ENCODE peak calls at places on chromosomes 11 and 22, in four cellular contexts. P is K562, F is HepG2, U is HCT116. K is an unnamed sample.

GRCh38 chr11:47477323-47477722 is 28.4 kb upstream of the RAPSN start:
- DNase-seq in P (no peak), F (no peak), U (no peak), K (no peak)

GRCh38 chr11:58968251-58968711 is 29.0 kb downstream of the GLYATL1 start:
- DNase-seq in P (no peak), F (no peak), U (no peak), K (no peak)

GRCh38 chr11:45005106-45005505 is 54.4 kb upstream of the TP53I11 start:
- DNase-seq in P (no peak), F (no peak), U (no peak), K (no peak)

GRCh38 chr11:40314327-40314726 is 1145.1 kb downstream of the LRRC4C start:
- DNase-seq in P (no peak), F (no peak), U (no peak), K (no peak)

GRCh38 chr11:70883973-70884688 is 368.2 kb downstream of the SHANK2 start:
- DNase-seq in P (no peak), F (no peak), U (no peak), K (no peak)

GRCh38 chr11:94885133-94885532 is 88.2 kb downstream of the CWC15 start:
- DNase-seq in P (no peak), F (no peak), U (no peak), K (no peak)

GRCh38 chr11:1758611-1759150 is 5.0 kb downstream of the CTSD start:
- DNase-seq in P (no peak), F (no peak), U (no peak), K (no peak)

GRCh38 chr11:65412271-65413076 is 10.1 kb upstream of the NEAT1 start:
- DNase-seq in P (no peak), F (no peak), U (no peak), K (no peak)

GRCh38 chr22:28822930-28823481 is 22.6 kb upstream of the XBP1 start:
- DNase-seq in P (no peak), F (peak; percentile 73), U (no peak), K (no peak)

GRCh38 chr11:106077609-106078517 is at the start of gene AASDHPPT:
- DNase-seq in P (peak; percentile 54), F (peak; percentile 46), U (peak; percentile 12), K (peak; percentile 20)

GRCh38 chr22:37080838-37081237 is 28.7 kb downstream of the TMPRSS6 start:
- DNase-seq in P (no peak), F (no peak), U (no peak), K (no peak)

GRCh38 chr11:85752201-85752889 is 58.6 kb downstream of the SYTL2 start:
- DNase-seq in P (no peak), F (no peak), U (no peak), K (no peak)

GRCh38 chr11:61507962-61508824 is at the start of gene LRRC10B:
- DNase-seq in P (peak; percentile 31), F (no peak), U (peak; percentile 52), K (no peak)

GRCh38 chr11:78562398-78562797 is 12.3 kb downstream of the NARS2 start:
- DNase-seq in P (no peak), F (no peak), U (no peak), K (no peak)

GRCh38 chr11:112396092-112396491 is 135.4 kb upstream of the PLET1 start:
- DNase-seq in P (no peak), F (no peak), U (no peak), K (no peak)

GRCh38 chr11:26916805-26917204 is 77.1 kb upstream of the FIBIN start:
- DNase-seq in P (no peak), F (no peak), U (no peak), K (no peak)

GRCh38 chr22:29840498-29840897 is 2.4 kb upstream of the ASCC2 start:
- DNase-seq in P (peak; percentile 61), F (no peak), U (no peak), K (no peak)
- TF ChIP-seq POLR2AphosphoS5 in P (peak; percentile 34), F (no peak), U (no peak), K (no peak)

GRCh38 chr11:111362887-111363411 is 16.1 kb downstream of the POU2AF1 start:
- DNase-seq in P (no peak), F (no peak), U (no peak), K (no peak)

GRCh38 chr11:111361874-111362273 is 17.2 kb downstream of the POU2AF1 start:
- DNase-seq in P (no peak), F (no peak), U (no peak), K (no peak)

GRCh38 chr11:111359223-111360149 is 19.6 kb downstream of the POU2AF1 start:
- DNase-seq in P (no peak), F (peak; percentile 74), U (no peak), K (no peak)

GRCh38 chr11:111360150-111361043 is 18.7 kb downstream of the POU2AF1 start:
- DNase-seq in P (no peak), F (peak; percentile 99), U (no peak), K (no peak)

DNA sequence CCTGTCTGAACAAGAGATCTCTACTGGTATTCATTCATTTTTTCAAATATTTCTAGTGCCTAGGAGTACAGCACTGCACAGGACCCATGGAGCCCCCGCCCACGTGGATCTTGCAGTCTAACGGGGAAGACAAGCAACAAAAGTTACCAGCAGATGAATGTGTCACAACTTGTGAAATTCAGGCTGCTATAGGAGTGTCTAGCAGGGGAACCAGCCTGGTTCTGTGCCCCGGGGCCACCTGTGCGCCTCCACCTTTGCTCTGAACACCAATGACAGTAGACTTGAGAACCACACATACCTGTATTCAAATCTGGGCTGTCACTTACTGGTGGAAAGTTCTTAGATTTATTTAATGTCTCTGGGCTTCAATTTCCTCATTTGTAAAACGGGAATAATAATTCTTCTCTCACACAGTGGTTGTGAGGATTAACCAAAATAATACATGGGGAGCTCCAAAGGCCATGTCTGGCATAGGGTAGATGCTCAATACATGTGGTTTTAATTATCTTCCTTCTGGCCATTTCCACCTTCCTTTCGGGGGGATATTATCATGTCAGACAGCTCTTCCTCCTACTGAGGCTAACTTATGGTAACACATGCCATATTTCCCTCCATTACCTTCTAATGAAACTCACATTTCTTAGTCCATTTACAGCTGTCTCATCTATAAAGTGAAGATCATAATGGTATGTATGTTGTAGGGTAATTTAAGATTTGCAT is 17.8 kb downstream of the POU2AF1 start:
- DNase-seq in P (no peak), F (no peak), U (no peak), K (no peak)
- H3K4me1 ChIP-seq in P (no peaks in the 10 kb centered on the region), F (peaks cover 100% of the 10 kb centered on the region), U (no peaks in the 10 kb centered on the region), K (no peaks in the 10 kb centered on the region)

DNA sequence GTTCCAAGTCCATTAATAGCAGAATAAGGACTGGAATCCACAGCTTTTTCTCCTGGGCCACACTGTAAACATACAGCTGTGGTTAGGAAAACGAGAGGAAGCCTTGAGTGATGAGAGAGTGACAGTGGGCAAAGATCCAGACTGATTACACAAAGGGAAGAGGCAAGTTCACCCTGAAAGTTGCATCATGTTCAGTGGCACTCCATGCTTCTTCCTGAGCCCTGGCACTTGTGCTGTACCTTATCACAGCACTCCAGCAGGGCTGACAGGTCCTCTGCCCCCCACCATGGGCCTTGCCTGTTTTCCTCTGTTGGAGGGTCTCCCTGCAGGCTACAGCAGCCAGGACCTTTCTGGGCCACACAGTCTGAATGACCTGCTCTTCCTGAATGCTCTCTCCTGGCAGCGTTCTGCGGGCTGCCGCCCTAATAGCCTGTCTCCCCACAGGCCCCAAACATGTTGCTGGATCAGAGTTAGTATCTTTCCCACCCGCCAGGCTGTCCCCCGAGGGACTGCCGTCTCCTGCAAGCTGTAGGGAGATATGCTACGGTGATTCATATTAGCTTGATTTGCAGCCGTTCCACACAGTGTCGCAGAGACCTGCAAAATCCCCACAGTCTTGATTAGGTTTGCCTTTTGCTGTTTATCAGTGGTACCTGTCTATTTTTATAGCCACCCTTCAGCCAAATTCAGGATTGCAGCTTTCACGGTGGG is 60.2 kb downstream of the NTM start:
- DNase-seq in P (no peak), F (no peak), U (no peak), K (no peak)
- TF ChIP-seq TCF7L2 in P (no peak), F (no peak), U (no peak), K (no peak)

GRCh38 chr11:68959465-68960298 is 21.1 kb downstream of the MRGPRD start:
- DNase-seq in P (no peak), F (no peak), U (no peak), K (no peak)
- TF ChIP-seq POLR2AphosphoS5 in P (no peak), F (no peak), U (no peak), K (no peak)

GRCh38 chr11:132942611-132943324 is 589.5 kb downstream of the OPCML start:
- DNase-seq in P (no peak), F (no peak), U (no peak), K (no peak)
- H3K4me1 ChIP-seq in P (no peaks in the 10 kb centered on the region), F (no peaks in the 10 kb centered on the region), U (no peaks in the 10 kb centered on the region), K (peaks cover 3% of the 10 kb centered on the region)

GRCh38 chr11:109138200-109138599 is 283.8 kb upstream of the C11orf87 start:
- DNase-seq in P (no peak), F (no peak), U (no peak), K (no peak)

GRCh38 chr11:109133159-109133558 is 288.8 kb upstream of the C11orf87 start:
- DNase-seq in P (no peak), F (no peak), U (no peak), K (no peak)

GRCh38 chr11:109130910-109131309 is 291.1 kb upstream of the C11orf87 start:
- DNase-seq in P (no peak), F (no peak), U (no peak), K (no peak)

GRCh38 chr11:109135627-109136026 is 286.4 kb upstream of the C11orf87 start:
- DNase-seq in P (no peak), F (no peak), U (no peak), K (no peak)

GRCh38 chr11:109132539-109132938 is 289.5 kb upstream of the C11orf87 start:
- DNase-seq in P (no peak), F (no peak), U (no peak), K (no peak)
- TF ChIP-seq TCF7L2 in P (no peak), F (no peak), U (no peak), K (no peak)

GRCh38 chr11:103631841-103632240 is 404.6 kb upstream of the DDI1 start:
- DNase-seq in P (no peak), F (no peak), U (no peak), K (no peak)
- TF ChIP-seq POLR2AphosphoS5 in P (no peak), F (no peak), U (no peak), K (no peak)